ENCODE peak calls at places on chromosomes 4 and X, in five cellular contexts. W, I, Y, Q and J are unnamed samples.

GRCh38 chr4:186902361-186902760 is 178.7 kb upstream of the FAT1 start:
- DNase-seq in I (no peak), Q (no peak), Y (no peak), W (no peak), J (no peak)

GRCh38 chrX:7351946-7352345 is 204.0 kb upstream of the PUDP start:
- DNase-seq in Q (no peak), I (no peak), W (no peak), Y (no peak), J (no peak)

GRCh38 chr4:94570558-94570957 is 118.8 kb downstream of the PDLIM5 start:
- DNase-seq in Y (no peak), W (no peak), I (no peak), Q (no peak), J (no peak)

GRCh38 chrX:148268646-148269045 is 231.8 kb upstream of the AFF2 start:
- DNase-seq in Y (no peak), W (no peak), I (no peak), Q (no peak), J (no peak)

GRCh38 chrX:17679820-17680219 is 57.5 kb upstream of the SCML1 start:
- DNase-seq in Q (no peak), I (no peak), Y (no peak), W (no peak), J (no peak)

GRCh38 chrX:71216446-71216845 is 6.6 kb upstream of the GJB1 start:
- DNase-seq in Q (no peak), Y (no peak), I (no peak), W (no peak), J (no peak)

GRCh38 chrX:138847930-138848329 is 136.4 kb upstream of the FGF13 start:
- DNase-seq in Q (peak), I (peak), Y (no peak), W (no peak), J (no peak)

GRCh38 chrX:78595901-78596502 is 63.1 kb downstream of the RTL3 start:
- DNase-seq in Y (no peak), Q (no peak), I (peak), W (no peak), J (no peak)

GRCh38 chr4:110860125-110860524 is 237.2 kb upstream of the PITX2 start:
- DNase-seq in I (no peak), W (no peak), Q (no peak), Y (no peak), J (no peak)

GRCh38 chrX:17405225-17405969 is 30.4 kb downstream of the NHS start:
- DNase-seq in W (no peak), Y (no peak), I (peak), Q (peak), J (no peak)

GRCh38 chrX:68090266-68090665 is 343.0 kb downstream of the OPHN1 start:
- DNase-seq in Q (no peak), I (peak), W (no peak), Y (no peak), J (no peak)

GRCh38 chrX:39518451-39519212 is 579.1 kb downstream of the BCOR start:
- DNase-seq in Y (no peak), Q (peak), I (no peak), W (no peak), J (no peak)

GRCh38 chrX:49172280-49172780 is 632 bp downstream of the PLP2 start:
- DNase-seq in Y (peak), I (no peak), Q (peak), W (peak), J (no peak)

GRCh38 chr4:74369860-74370259 is 4.9 kb downstream of the EREG start:
- DNase-seq in W (no peak), Q (no peak), Y (no peak), I (no peak), J (no peak)

GRCh38 chr4:175745340-175745739 is 66.7 kb downstream of the GPM6A start:
- DNase-seq in I (no peak), W (no peak), Q (no peak), Y (no peak), J (no peak)

GRCh38 chr4:152981278-152981677 is 45.2 kb downstream of the FHDC1 start:
- DNase-seq in Q (peak), I (no peak), W (peak), Y (no peak), J (no peak)

GRCh38 chr4:138951764-138952163 is 63.8 kb upstream of the NOCT start:
- DNase-seq in Q (no peak), I (no peak), W (no peak), Y (no peak), J (no peak)

GRCh38 chrX:116276191-116276700 is 105.7 kb downstream of the AGTR2 start:
- DNase-seq in Y (no peak), W (no peak), Q (no peak), I (no peak), J (no peak)

GRCh38 chrX:51494409-51494808 is 2.0 kb downstream of the NUDT11 start:
- DNase-seq in W (no peak), I (no peak), Q (no peak), Y (no peak), J (no peak)

GRCh38 chr4:39353478-39354177 is 12.5 kb downstream of the RFC1 start:
- DNase-seq in Y (no peak), I (no peak), Q (peak), W (no peak), J (no peak)

GRCh38 chrX:104166735-104167436 is 633 bp downstream of the FAM199X start:
- DNase-seq in I (peak), W (no peak), Y (no peak), Q (no peak), J (no peak)

GRCh38 chrX:69503228-69503834 is 795 bp upstream of the NALF2 start:
- DNase-seq in I (no peak), Y (no peak), Q (no peak), W (no peak), J (peak)

GRCh38 chr4:74378573-74378972 is 13.6 kb downstream of the EREG start:
- DNase-seq in I (no peak), W (no peak), Y (no peak), Q (peak), J (no peak)

GRCh38 chrX:30151964-30152363 is 63.4 kb upstream of the MAGEB2 start:
- DNase-seq in Q (no peak), Y (no peak), I (no peak), W (no peak), J (no peak)

GRCh38 chrX:153969125-153969903 is 2.3 kb downstream of the HCFC1 start:
- DNase-seq in Q (no peak), W (peak), Y (no peak), I (no peak), J (no peak)

DNA sequence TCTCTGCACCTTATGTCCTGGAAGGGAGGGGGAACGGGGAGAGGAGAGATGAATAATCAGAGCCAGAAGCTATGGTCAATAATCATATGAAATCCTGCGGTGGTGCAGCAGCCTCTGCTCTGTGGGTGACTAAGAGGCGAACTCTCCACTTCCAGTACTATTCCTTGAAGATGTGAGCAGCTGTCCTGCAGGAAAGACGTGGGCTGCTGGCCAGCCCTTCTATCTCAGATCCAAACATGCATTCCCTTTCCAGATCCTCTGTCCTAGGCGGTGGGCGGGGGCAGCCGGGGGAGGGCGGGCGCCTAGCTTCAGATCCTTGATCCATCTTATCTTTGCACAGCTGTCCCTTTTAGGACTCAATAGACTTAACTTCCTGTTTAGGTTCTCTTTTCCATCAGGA is 34.5 kb downstream of the SPINK2 start:
- DNase-seq in Y (no peak), W (no peak), I (no peak), Q (peak), J (no peak)
- H3K27ac ChIP-seq in Y (no peak), W (peak), I (no peak), Q (no peak), J (no peak)

GRCh38 chr4:48543796-48544195 is 53.7 kb downstream of the ZAR1 start:
- DNase-seq in Y (no peak), W (no peak), Q (peak), I (no peak), J (no peak)
- H3K27ac ChIP-seq in Y (no peak), W (no peak), Q (no peak), I (no peak), J (no peak)

DNA sequence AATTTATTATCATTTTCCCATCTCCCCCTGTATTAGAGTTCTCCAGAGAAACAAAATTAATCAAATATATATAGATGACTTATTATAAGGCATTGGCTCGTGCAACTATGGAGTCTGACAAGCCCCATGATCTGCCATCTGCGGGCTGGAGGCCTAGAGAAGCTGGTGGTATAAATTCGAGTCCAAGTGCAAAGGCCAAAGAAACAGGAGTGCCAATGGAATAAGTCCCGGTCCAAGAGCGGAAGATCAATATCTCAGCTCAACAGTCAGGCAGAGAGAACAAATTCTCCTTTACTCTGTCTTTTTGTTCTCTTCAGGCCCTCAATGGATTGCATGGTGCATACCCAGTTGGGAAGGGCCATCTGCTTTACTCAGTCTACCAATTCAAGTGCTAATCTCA is 178.8 kb downstream of the NWD2 start:
- DNase-seq in W (no peak), Y (no peak), I (no peak), Q (no peak), J (no peak)
- H3K27ac ChIP-seq in W (no peak), Y (no peak), I (no peak), Q (no peak), J (no peak)

DNA sequence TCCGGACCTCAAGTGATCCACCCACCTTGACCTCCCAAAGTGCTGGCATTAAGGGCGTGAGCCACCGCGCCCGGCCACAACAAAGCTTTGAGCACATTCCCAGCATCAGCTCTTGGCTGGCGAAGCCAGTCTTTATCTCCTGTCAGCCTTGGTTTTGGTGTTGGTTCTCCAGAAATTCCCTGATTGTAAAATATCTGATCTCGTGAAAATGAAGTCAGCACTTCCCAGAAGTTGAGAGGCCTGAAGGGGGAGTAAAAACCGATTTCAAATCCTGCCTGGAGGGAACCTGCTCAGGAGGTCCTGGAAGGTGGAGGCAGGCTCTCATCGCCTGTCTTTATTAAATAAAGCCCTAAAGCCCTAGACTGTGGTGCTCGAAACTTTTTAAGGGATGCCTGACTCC is 33.6 kb downstream of the PTTG2 start:
- DNase-seq in W (no peak), Y (no peak), I (peak), Q (no peak), J (no peak)
- H3K27ac ChIP-seq in W (peak), Y (no peak), I (no peak), Q (no peak), J (no peak)